ENCODE peak calls at places on chromosomes 12 and 14, in seven cellular contexts. H, M, D, Y, X, P and N are unnamed samples.

GRCh38 chr12:64990991-64991570 is 130.0 kb downstream of the WIF1 start:
- DNase-seq in H (no peak), M (no peak), D (no peak), Y (no peak), X (no peak), P (no peak), N (no peak)

GRCh38 chr12:6958609-6959375 is 7.6 kb downstream of the PTPN6 start:
- DNase-seq in H (no peak), M (peak), D (no peak), Y (no peak), X (no peak), P (no peak), N (no peak)

GRCh38 chr12:100128509-100128908 is 14.2 kb downstream of the BLTP3B start:
- DNase-seq in H (peak), M (no peak), D (no peak), Y (no peak), X (no peak), P (no peak), N (no peak)

GRCh38 chr14:61609143-61609851 is 86.0 kb upstream of the HIF1A start:
- DNase-seq in H (no peak), M (no peak), D (no peak), Y (no peak), X (peak), P (peak), N (no peak)

GRCh38 chr12:109910969-109911348 is 10.9 kb downstream of the TCHP start:
- DNase-seq in H (peak), M (peak), D (no peak), Y (no peak), X (no peak), P (no peak), N (no peak)

GRCh38 chr12:63304844-63305243 is 153.8 kb upstream of the AVPR1A start:
- DNase-seq in H (no peak), M (no peak), D (no peak), Y (no peak), X (no peak), P (no peak), N (no peak)

GRCh38 chr14:90893028-90893427 is 76.8 kb upstream of the TTC7B start:
- DNase-seq in H (no peak), M (no peak), D (no peak), Y (no peak), X (no peak), P (no peak), N (no peak)

GRCh38 chr12:12734054-12734453 is 16.9 kb downstream of the CDKN1B start:
- DNase-seq in H (no peak), M (no peak), D (no peak), Y (no peak), X (no peak), P (no peak), N (no peak)

GRCh38 chr12:129997239-129997638 is 93.4 kb upstream of the TMEM132D start:
- DNase-seq in H (no peak), M (no peak), D (no peak), Y (no peak), X (no peak), P (no peak), N (no peak)

GRCh38 chr14:70714055-70714550 is 72.4 kb downstream of the TTC9 start:
- DNase-seq in H (peak), M (no peak), D (peak), Y (peak), X (peak), P (peak), N (peak)

GRCh38 chr12:16003460-16003859 is 92.3 kb downstream of the DERA start:
- DNase-seq in H (no peak), M (no peak), D (no peak), Y (no peak), X (no peak), P (no peak), N (no peak)

GRCh38 chr12:46373303-46374182 is 970 bp upstream of the SLC38A2 start:
- DNase-seq in H (peak), M (peak), D (no peak), Y (no peak), X (peak), P (no peak), N (no peak)

GRCh38 chr14:74595006-74595735 is 16.9 kb downstream of the LTBP2 start:
- DNase-seq in H (no peak), M (peak), D (no peak), Y (no peak), X (no peak), P (no peak), N (peak)

GRCh38 chr14:103846008-103846568 is 1.3 kb downstream of the PPP1R13B start:
- DNase-seq in H (no peak), M (no peak), D (no peak), Y (no peak), X (no peak), P (no peak), N (no peak)

GRCh38 chr12:98465950-98466349 is 49.4 kb upstream of the TMPO start:
- DNase-seq in H (no peak), M (no peak), D (no peak), Y (no peak), X (no peak), P (no peak), N (no peak)

GRCh38 chr12:40107098-40107802 is 1.4 kb upstream of the SLC2A13 start:
- DNase-seq in H (peak), M (peak), D (peak), Y (peak), X (peak), P (peak), N (peak)

GRCh38 chr14:36520601-36521525 is 831 bp upstream of the NKX2-1 start:
- DNase-seq in H (peak), M (no peak), D (no peak), Y (no peak), X (peak), P (peak), N (no peak)

GRCh38 chr12:69102856-69103255 is 136.5 kb upstream of the CPSF6 start:
- DNase-seq in H (no peak), M (no peak), D (no peak), Y (no peak), X (no peak), P (no peak), N (no peak)

GRCh38 chr14:92322516-92322915 is 449 bp upstream of the SLC24A4 start:
- DNase-seq in H (no peak), M (no peak), D (no peak), Y (no peak), X (no peak), P (no peak), N (no peak)

GRCh38 chr14:38616959-38617358 is 361.1 kb upstream of the CLEC14A start:
- DNase-seq in H (no peak), M (no peak), D (no peak), Y (no peak), X (peak), P (no peak), N (no peak)

GRCh38 chr12:53984901-53985357 is at the start of gene HOXC10:
- DNase-seq in H (peak), M (peak), D (peak), Y (peak), X (peak), P (peak), N (peak)

GRCh38 chr12:120110550-120111501 is 5.7 kb downstream of the RAB35 start:
- DNase-seq in H (no peak), M (peak), D (no peak), Y (no peak), X (no peak), P (no peak), N (no peak)

GRCh38 chr14:104930526-104931322 is 6.0 kb downstream of the PLD4 start:
- DNase-seq in H (no peak), M (peak), D (no peak), Y (no peak), X (no peak), P (no peak), N (no peak)

GRCh38 chr12:101637936-101638335 is 43.2 kb downstream of the MYBPC1 start:
- DNase-seq in H (no peak), M (no peak), D (no peak), Y (no peak), X (no peak), P (no peak), N (no peak)

GRCh38 chr12:11798856-11799530 is 149.5 kb downstream of the ETV6 start:
- DNase-seq in H (no peak), M (no peak), D (no peak), Y (peak), X (no peak), P (no peak), N (peak)

GRCh38 chr12:94033112-94033511 is 115.3 kb upstream of the PLXNC1 start:
- DNase-seq in H (no peak), M (no peak), D (no peak), Y (no peak), X (no peak), P (no peak), N (no peak)

GRCh38 chr12:67241482-67241881 is 27.7 kb upstream of the CAND1 start:
- DNase-seq in H (no peak), M (no peak), D (no peak), Y (no peak), X (no peak), P (no peak), N (no peak)

GRCh38 chr12:65171870-65172269 is 2.5 kb downstream of the LEMD3 start:
- DNase-seq in H (no peak), M (no peak), D (no peak), Y (no peak), X (no peak), P (no peak), N (no peak)

GRCh38 chr12:106767954-106768501 is 6.5 kb upstream of the RIC8B start:
- DNase-seq in H (peak), M (no peak), D (no peak), Y (peak), X (no peak), P (no peak), N (no peak)

GRCh38 chr14:39841088-39841487 is 408.9 kb upstream of the FBXO33 start:
- DNase-seq in H (no peak), M (no peak), D (no peak), Y (peak), X (no peak), P (no peak), N (no peak)

GRCh38 chr12:8722286-8722685 is 24.5 kb downstream of the RIMKLB start:
- DNase-seq in H (no peak), M (no peak), D (no peak), Y (no peak), X (no peak), P (no peak), N (no peak)

GRCh38 chr12:9606736-9607372 is 862 bp downstream of the KLRB1 start:
- DNase-seq in H (no peak), M (no peak), D (no peak), Y (no peak), X (no peak), P (no peak), N (no peak)